ENCODE peak calls at places on chromosome 4, in five cellular contexts. C is naive thymus-derived CD4-positive, alpha-beta T cell; V is mammary epithelial cell; X is GM23248; G is uterus. J is an unnamed sample.
A peak's percentile ranks its signal among the peaks of the same experiment; 100 is the strongest.

GRCh38 chr4:10086506-10087120 is 30.0 kb downstream of the WDR1 start:
- DNase-seq in C (no peak), V (no peak), X (no peak), G (no peak), J (no peak)

GRCh38 chr4:168864831-168865541 is 145.1 kb downstream of the CBR4 start:
- DNase-seq in C (no peak), V (peak; percentile 28), X (peak; percentile 80), G (no peak), J (no peak)

GRCh38 chr4:89001647-89002518 is 55.1 kb downstream of the FAM13A start:
- DNase-seq in C (no peak), V (no peak), X (no peak), G (no peak), J (no peak)

GRCh38 chr4:71602271-71602890 is 181.5 kb downstream of the GC start:
- DNase-seq in C (no peak), V (no peak), X (peak; percentile 18), G (no peak), J (no peak)

GRCh38 chr4:106038012-106038411 is 142.7 kb downstream of the NPNT start:
- DNase-seq in C (no peak), V (no peak), X (no peak), G (no peak), J (no peak)

GRCh38 chr4:127501103-127501502 is 131.7 kb upstream of the INTU start:
- DNase-seq in C (no peak), V (peak; percentile 11), X (peak; percentile 18), G (no peak), J (peak; percentile 31)

GRCh38 chr4:80500593-80500992 is 165.1 kb downstream of the CFAP299 start:
- DNase-seq in C (no peak), V (peak; percentile 7), X (no peak), G (no peak), J (no peak)

GRCh38 chr4:20520901-20521300 is 179.4 kb upstream of the PACRGL start:
- DNase-seq in C (no peak), V (peak; percentile 51), X (peak; percentile 80), G (no peak), J (no peak)

GRCh38 chr4:124144302-124144701 is 568.2 kb downstream of the ANKRD50 start:
- DNase-seq in C (no peak), V (peak; percentile 17), X (peak; percentile 7), G (peak; percentile 18), J (no peak)

GRCh38 chr4:70802923-70803605 is 36.6 kb downstream of the GRSF1 start:
- DNase-seq in C (no peak), V (no peak), X (no peak), G (no peak), J (no peak)

GRCh38 chr4:137463377-137464003 is 68.8 kb downstream of the PCDH18 start:
- DNase-seq in C (no peak), V (no peak), X (no peak), G (no peak), J (no peak)

GRCh38 chr4:114597410-114598115 is 1.0 kb upstream of the UGT8 start:
- DNase-seq in C (no peak), V (no peak), X (no peak), G (no peak), J (no peak)

GRCh38 chr4:80610845-80611244 is 275.3 kb downstream of the CFAP299 start:
- DNase-seq in C (no peak), V (peak; percentile 37), X (peak; percentile 50), G (no peak), J (no peak)

GRCh38 chr4:40992472-40993298 is 221.7 kb downstream of the APBB2 start:
- DNase-seq in C (no peak), V (peak; percentile 79), X (peak; percentile 82), G (no peak), J (no peak)

GRCh38 chr4:15333692-15334633 is 93.9 kb upstream of the C1QTNF7 start:
- DNase-seq in C (no peak), V (no peak), X (peak; percentile 67), G (no peak), J (no peak)

GRCh38 chr4:114378306-114378903 is 220.2 kb upstream of the UGT8 start:
- DNase-seq in C (no peak), V (peak; percentile 32), X (peak; percentile 78), G (no peak), J (peak; percentile 35)

GRCh38 chr4:3829954-3830773 is 64.0 kb downstream of the ADRA2C start:
- DNase-seq in C (no peak), V (no peak), X (no peak), G (no peak), J (no peak)

GRCh38 chr4:154506253-154506652 is 14.7 kb upstream of the DCHS2 start:
- DNase-seq in C (no peak), V (peak; percentile 33), X (peak; percentile 63), G (peak; percentile 51), J (no peak)

GRCh38 chr4:74374561-74375327 is 9.8 kb downstream of the EREG start:
- DNase-seq in C (peak; percentile 8), V (peak; percentile 99), X (peak; percentile 98), G (no peak), J (peak; percentile 39)

GRCh38 chr4:173346074-173346473 is 11.9 kb upstream of the HMGB2 start:
- DNase-seq in C (no peak), V (no peak), X (peak; percentile 48), G (no peak), J (peak; percentile 80)

GRCh38 chr4:97987019-97987648 is 156.1 kb downstream of the STPG2 start:
- DNase-seq in C (no peak), V (peak; percentile 26), X (peak; percentile 31), G (no peak), J (no peak)

GRCh38 chr4:150462743-150463142 is 119.2 kb upstream of the MAB21L2 start:
- DNase-seq in C (no peak), V (no peak), X (no peak), G (no peak), J (no peak)

GRCh38 chr4:124943938-124944337 is 231.4 kb upstream of the ANKRD50 start:
- DNase-seq in C (no peak), V (no peak), X (no peak), G (no peak), J (no peak)

GRCh38 chr4:86556791-86557415 is 37.2 kb upstream of the PTPN13 start:
- DNase-seq in C (no peak), V (peak; percentile 49), X (peak; percentile 7), G (no peak), J (no peak)

GRCh38 chr4:71857713-71858451 is 74.0 kb upstream of the GC start:
- DNase-seq in C (no peak), V (no peak), X (no peak), G (no peak), J (no peak)

GRCh38 chr4:147173797-147174196 is 228.1 kb upstream of the TTC29 start:
- DNase-seq in C (no peak), V (no peak), X (no peak), G (no peak), J (no peak)
- H3K27ac ChIP-seq in C (no peak overlapping the region), V (no peak overlapping the region), X (no peak overlapping the region), G (peak overlapping the region; percentile 43), J (no peak overlapping the region)

GRCh38 chr4:186726440-186727148 is 2.9 kb upstream of the FAT1 start:
- DNase-seq in C (no peak), V (peak; percentile 89), X (peak; percentile 89), G (peak; percentile 45), J (peak; percentile 99)

GRCh38 chr4:186728631-186729271 is 5.1 kb upstream of the FAT1 start:
- DNase-seq in C (no peak), V (peak; percentile 94), X (peak; percentile 69), G (no peak), J (no peak)

GRCh38 chr4:186727977-186728519 is 4.4 kb upstream of the FAT1 start:
- DNase-seq in C (no peak), V (peak; percentile 63), X (peak; percentile 23), G (no peak), J (peak; percentile 71)

GRCh38 chr4:186726150-186726439 is 2.4 kb upstream of the FAT1 start:
- DNase-seq in C (no peak), V (no peak), X (no peak), G (no peak), J (no peak)

GRCh38 chr4:186727149-186727976 is 3.7 kb upstream of the FAT1 start:
- DNase-seq in C (no peak), V (no peak), X (peak; percentile 12), G (no peak), J (no peak)
- H3K4me3 ChIP-seq in C (no peak overlapping the region), V (peak overlapping the region; percentile 92), X (peak overlapping the region; percentile 88), G (peak overlapping the region; percentile 81), J (peak overlapping the region; percentile 74)

DNA sequence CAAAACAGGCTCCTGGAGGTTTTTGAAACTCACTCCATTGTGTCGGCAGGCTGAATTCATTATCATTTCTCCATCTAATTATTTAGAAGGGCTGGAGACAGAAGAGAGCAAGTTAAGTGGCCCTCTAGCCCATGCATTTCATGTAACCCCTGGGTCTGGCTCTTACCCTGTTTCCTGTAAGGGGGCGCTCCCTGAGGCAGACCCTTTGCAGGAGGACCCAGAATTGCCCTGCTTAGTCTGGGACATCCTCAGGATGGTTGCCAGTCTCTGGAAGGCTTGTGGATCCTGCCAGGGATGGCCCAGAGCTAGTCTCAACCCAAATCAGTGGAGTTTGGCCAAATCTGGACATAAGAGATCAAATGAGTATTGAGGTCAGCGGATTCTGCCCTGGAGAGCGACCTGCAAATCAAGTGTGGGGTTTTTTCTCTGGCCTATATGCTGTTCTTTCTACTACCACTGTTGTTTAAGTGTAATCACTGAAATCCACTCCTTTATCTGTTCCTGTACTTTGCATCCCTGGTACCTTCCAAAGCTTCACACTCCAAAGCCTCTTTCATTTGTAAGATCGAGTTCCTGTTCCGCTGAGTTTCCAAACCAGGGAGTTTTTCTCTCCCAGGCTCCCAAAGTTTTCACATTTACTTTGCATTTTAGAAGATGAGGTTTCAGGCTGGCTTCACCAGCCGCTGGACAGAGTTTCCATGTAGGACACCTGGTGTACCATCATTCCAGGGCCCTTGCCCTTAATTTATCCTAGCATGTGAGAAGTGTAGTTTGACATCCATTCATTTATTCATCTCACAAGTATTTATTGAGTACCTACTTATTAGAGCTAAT is 6.3 kb downstream of the KLF3 start:
- DNase-seq in C (no peak), V (no peak), X (no peak), G (no peak), J (no peak)
- H3K4me1 ChIP-seq in C (peaks cover 72% of the 10 kb centered on the region), V (peaks cover 65% of the 10 kb centered on the region), X (peaks cover 87% of the 10 kb centered on the region), G (peaks cover 26% of the 10 kb centered on the region), J (peaks cover 47% of the 10 kb centered on the region)

GRCh38 chr4:1833307-1834046 is 22.5 kb downstream of the LETM1 start:
- DNase-seq in C (no peak), V (no peak), X (no peak), G (no peak), J (no peak)
- H3K27ac ChIP-seq in C (no peak overlapping the region), V (no peak overlapping the region), X (no peak overlapping the region), G (no peak overlapping the region), J (no peak overlapping the region)

GRCh38 chr4:143700420-143701352 is at the start of gene FREM3:
- DNase-seq in C (no peak), V (peak; percentile 10), X (peak; percentile 17), G (no peak), J (no peak)
- H3K4me3 ChIP-seq in C (no peak within 1 kb of the TSS), V (no peak within 1 kb of the TSS), X (peak within 1 kb of the TSS; percentile 54), G (no peak within 1 kb of the TSS), J (no peak within 1 kb of the TSS)